ENCODE peak calls at places on chromosome 16, in seven cellular contexts. One of them, this sample, is unnamed.

GRCh38 chr16:64206877-64207276 is 915.0 kb downstream of the CDH11 start:
- DNase-seq in HL-60: no peak
- DNase-seq in fibroblast of lung: peak; percentile 14
- DNase-seq in K562: no peak
- DNase-seq in tibial artery: no peak
- DNase-seq in GM23338: no peak
- DNase-seq in cardiac fibroblast: no peak
- DNase-seq in this sample: no peak

GRCh38 chr16:72715267-72715666 is 332.7 kb downstream of the ZFHX3 start:
- DNase-seq in GM23338: no peak
- DNase-seq in cardiac fibroblast: peak; percentile 45
- DNase-seq in K562: no peak
- DNase-seq in HL-60: no peak
- DNase-seq in fibroblast of lung: peak; percentile 42
- DNase-seq in tibial artery: no peak
- DNase-seq in this sample: peak; percentile 14

GRCh38 chr16:66712512-66712911 is 16.0 kb upstream of the CMTM4 start:
- DNase-seq in K562: no peak
- DNase-seq in GM23338: no peak
- DNase-seq in HL-60: no peak
- DNase-seq in cardiac fibroblast: no peak
- DNase-seq in fibroblast of lung: no peak
- DNase-seq in tibial artery: no peak
- DNase-seq in this sample: no peak

GRCh38 chr16:58862334-58863024 is 128.4 kb upstream of the GOT2 start:
- DNase-seq in tibial artery: no peak
- DNase-seq in fibroblast of lung: no peak
- DNase-seq in HL-60: no peak
- DNase-seq in cardiac fibroblast: no peak
- DNase-seq in GM23338: peak; percentile 69
- DNase-seq in K562: no peak
- DNase-seq in this sample: no peak

GRCh38 chr16:73616186-73616585 is 568.3 kb upstream of the ZFHX3 start:
- DNase-seq in HL-60: no peak
- DNase-seq in cardiac fibroblast: no peak
- DNase-seq in K562: peak; percentile 3
- DNase-seq in fibroblast of lung: peak; percentile 60
- DNase-seq in GM23338: peak; percentile 66
- DNase-seq in tibial artery: no peak
- DNase-seq in this sample: no peak

GRCh38 chr16:23837553-23838308 is 1.9 kb downstream of the PRKCB start:
- DNase-seq in cardiac fibroblast: no peak
- DNase-seq in fibroblast of lung: no peak
- DNase-seq in K562: peak; percentile 62
- DNase-seq in GM23338: peak; percentile 32
- DNase-seq in HL-60: peak; percentile 32
- DNase-seq in tibial artery: no peak
- DNase-seq in this sample: no peak

GRCh38 chr16:9033125-9033830 is 58.2 kb upstream of the HAPSTR1 start:
- DNase-seq in fibroblast of lung: peak; percentile 78
- DNase-seq in cardiac fibroblast: peak; percentile 83
- DNase-seq in K562: peak; percentile 67
- DNase-seq in tibial artery: peak; percentile 25
- DNase-seq in GM23338: peak; percentile 97
- DNase-seq in HL-60: peak; percentile 9
- DNase-seq in this sample: peak; percentile 89

GRCh38 chr16:87918314-87918713 is 18.0 kb downstream of the CA5A start:
- DNase-seq in fibroblast of lung: no peak
- DNase-seq in HL-60: no peak
- DNase-seq in cardiac fibroblast: no peak
- DNase-seq in K562: no peak
- DNase-seq in tibial artery: peak; percentile 64
- DNase-seq in GM23338: no peak
- DNase-seq in this sample: peak; percentile 13

GRCh38 chr16:73064227-73064995 is 16.5 kb upstream of the ZFHX3 start:
- DNase-seq in HL-60: peak; percentile 48
- DNase-seq in cardiac fibroblast: peak; percentile 90
- DNase-seq in tibial artery: no peak
- DNase-seq in GM23338: peak; percentile 63
- DNase-seq in fibroblast of lung: peak; percentile 81
- DNase-seq in K562: peak; percentile 13
- DNase-seq in this sample: peak; percentile 55

GRCh38 chr16:51577621-51578303 is 426.7 kb upstream of the SALL1 start:
- DNase-seq in fibroblast of lung: peak; percentile 26
- DNase-seq in K562: no peak
- DNase-seq in HL-60: no peak
- DNase-seq in cardiac fibroblast: no peak
- DNase-seq in tibial artery: no peak
- DNase-seq in GM23338: peak; percentile 55
- DNase-seq in this sample: no peak

GRCh38 chr16:84271866-84272265 is 22.8 kb upstream of the WFDC1 start:
- DNase-seq in HL-60: no peak
- DNase-seq in K562: no peak
- DNase-seq in fibroblast of lung: no peak
- DNase-seq in tibial artery: no peak
- DNase-seq in cardiac fibroblast: no peak
- DNase-seq in GM23338: no peak
- DNase-seq in this sample: no peak

GRCh38 chr16:51116353-51116752 is 34.7 kb downstream of the SALL1 start:
- DNase-seq in fibroblast of lung: no peak
- DNase-seq in K562: no peak
- DNase-seq in GM23338: no peak
- DNase-seq in cardiac fibroblast: no peak
- DNase-seq in tibial artery: no peak
- DNase-seq in HL-60: no peak
- DNase-seq in this sample: no peak

GRCh38 chr16:5820472-5820871 is 722.9 kb upstream of the EEF2KMT start:
- DNase-seq in GM23338: no peak
- DNase-seq in tibial artery: no peak
- DNase-seq in cardiac fibroblast: no peak
- DNase-seq in HL-60: no peak
- DNase-seq in fibroblast of lung: no peak
- DNase-seq in K562: no peak
- DNase-seq in this sample: no peak

GRCh38 chr16:27364493-27365141 is 37.4 kb upstream of the IL21R start:
- DNase-seq in tibial artery: no peak
- DNase-seq in fibroblast of lung: no peak
- DNase-seq in cardiac fibroblast: no peak
- DNase-seq in HL-60: no peak
- DNase-seq in K562: no peak
- DNase-seq in GM23338: no peak
- DNase-seq in this sample: no peak

GRCh38 chr16:13866073-13866472 is 53.9 kb upstream of the ERCC4 start:
- DNase-seq in tibial artery: peak; percentile 49
- DNase-seq in cardiac fibroblast: peak; percentile 89
- DNase-seq in fibroblast of lung: peak; percentile 90
- DNase-seq in K562: peak; percentile 77
- DNase-seq in HL-60: peak; percentile 27
- DNase-seq in GM23338: peak; percentile 94
- DNase-seq in this sample: peak; percentile 69

GRCh38 chr16:87713469-87714229 is 52.1 kb downstream of the KLHDC4 start:
- DNase-seq in tibial artery: no peak
- DNase-seq in fibroblast of lung: no peak
- DNase-seq in cardiac fibroblast: no peak
- DNase-seq in GM23338: no peak
- DNase-seq in HL-60: peak; percentile 69
- DNase-seq in K562: no peak
- DNase-seq in this sample: no peak

GRCh38 chr16:17866991-17867390 is 396.2 kb upstream of the XYLT1 start:
- DNase-seq in tibial artery: no peak
- DNase-seq in GM23338: no peak
- DNase-seq in K562: no peak
- DNase-seq in fibroblast of lung: no peak
- DNase-seq in cardiac fibroblast: no peak
- DNase-seq in HL-60: no peak
- DNase-seq in this sample: no peak

DNA sequence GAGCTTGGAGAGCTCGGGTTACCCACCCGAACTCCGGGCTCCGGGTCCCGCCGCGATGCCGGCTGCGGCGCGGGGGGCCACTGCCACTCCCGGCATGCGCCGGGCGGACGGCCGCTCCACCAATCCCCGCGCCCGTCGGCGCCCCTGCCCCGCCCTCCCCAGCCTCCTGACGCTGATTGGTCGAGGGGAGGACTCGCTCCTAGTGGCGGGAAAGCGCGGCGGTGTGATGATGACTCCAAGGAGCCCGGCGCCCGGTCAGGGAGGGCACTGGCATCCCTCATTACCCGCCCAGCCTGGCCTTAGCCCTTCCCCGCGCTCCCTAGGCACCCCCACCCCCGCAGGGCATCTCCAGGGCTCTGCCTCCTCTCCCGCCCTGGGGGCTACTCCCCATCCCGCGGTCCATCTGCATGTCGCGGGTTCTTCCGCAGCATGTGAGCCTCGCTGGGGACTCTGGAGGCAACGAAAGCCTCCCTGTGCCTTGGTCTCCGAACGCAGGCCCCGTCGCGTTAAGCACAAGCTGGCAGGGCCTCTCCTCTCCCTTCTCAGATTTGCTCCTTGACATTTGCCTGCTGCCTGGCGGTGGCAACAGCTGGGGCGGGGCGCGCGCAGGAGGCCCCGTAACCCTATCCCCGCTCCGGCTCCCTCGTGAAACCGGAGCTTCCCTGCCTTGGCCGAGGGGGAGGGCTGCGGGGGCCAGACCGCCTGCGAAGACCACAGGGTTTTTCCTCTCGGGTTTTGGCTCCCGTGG is 1.7 kb downstream of the ATP2A1 start:
- DNase-seq in GM23338: peak; percentile 93
- DNase-seq in K562: peak; percentile 95
- DNase-seq in HL-60: peak; percentile 84
- DNase-seq in cardiac fibroblast: peak; percentile 83
- DNase-seq in fibroblast of lung: peak; percentile 79
- DNase-seq in tibial artery: peak; percentile 84
- DNase-seq in this sample: peak; percentile 75
- TF ChIP-seq CTCF in GM23338: no peak
- TF ChIP-seq CTCF in K562: no peak
- TF ChIP-seq CTCF in HL-60: no peak
- TF ChIP-seq CTCF in cardiac fibroblast: no peak
- TF ChIP-seq CTCF in fibroblast of lung: no peak
- TF ChIP-seq CTCF in tibial artery: peak; percentile 45
- TF ChIP-seq CTCF in this sample: no peak

DNA sequence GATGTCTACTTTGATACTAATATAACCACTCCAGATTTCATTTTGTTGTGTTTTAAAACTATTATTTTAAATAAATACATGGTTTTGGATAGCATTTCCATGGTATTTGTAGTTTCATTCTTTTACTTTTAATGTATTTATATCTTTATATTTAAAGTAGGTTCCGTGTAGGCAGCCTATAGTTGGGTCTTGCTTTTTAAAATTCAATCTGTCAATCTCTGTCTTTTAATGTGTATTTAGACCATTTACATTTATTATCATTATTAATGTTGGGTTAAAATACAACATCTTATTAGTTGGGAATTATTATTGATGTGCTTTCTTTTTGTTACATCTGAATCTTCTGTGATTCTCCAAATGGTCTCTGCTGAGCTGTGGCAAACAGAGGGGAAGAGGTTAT is 412.1 kb downstream of the NPIPA7 start:
- DNase-seq in cardiac fibroblast: no peak
- DNase-seq in fibroblast of lung: no peak
- DNase-seq in K562: no peak
- DNase-seq in tibial artery: no peak
- DNase-seq in HL-60: no peak
- DNase-seq in GM23338: no peak
- DNase-seq in this sample: no peak
- H3K4me3 ChIP-seq in cardiac fibroblast: no peak overlapping the region
- H3K4me3 ChIP-seq in fibroblast of lung: no peak overlapping the region
- H3K4me3 ChIP-seq in K562: no peak overlapping the region
- H3K4me3 ChIP-seq in tibial artery: no peak overlapping the region
- H3K4me3 ChIP-seq in HL-60: no peak overlapping the region
- H3K4me3 ChIP-seq in GM23338: no peak overlapping the region
- H3K4me3 ChIP-seq in this sample: no peak overlapping the region

DNA sequence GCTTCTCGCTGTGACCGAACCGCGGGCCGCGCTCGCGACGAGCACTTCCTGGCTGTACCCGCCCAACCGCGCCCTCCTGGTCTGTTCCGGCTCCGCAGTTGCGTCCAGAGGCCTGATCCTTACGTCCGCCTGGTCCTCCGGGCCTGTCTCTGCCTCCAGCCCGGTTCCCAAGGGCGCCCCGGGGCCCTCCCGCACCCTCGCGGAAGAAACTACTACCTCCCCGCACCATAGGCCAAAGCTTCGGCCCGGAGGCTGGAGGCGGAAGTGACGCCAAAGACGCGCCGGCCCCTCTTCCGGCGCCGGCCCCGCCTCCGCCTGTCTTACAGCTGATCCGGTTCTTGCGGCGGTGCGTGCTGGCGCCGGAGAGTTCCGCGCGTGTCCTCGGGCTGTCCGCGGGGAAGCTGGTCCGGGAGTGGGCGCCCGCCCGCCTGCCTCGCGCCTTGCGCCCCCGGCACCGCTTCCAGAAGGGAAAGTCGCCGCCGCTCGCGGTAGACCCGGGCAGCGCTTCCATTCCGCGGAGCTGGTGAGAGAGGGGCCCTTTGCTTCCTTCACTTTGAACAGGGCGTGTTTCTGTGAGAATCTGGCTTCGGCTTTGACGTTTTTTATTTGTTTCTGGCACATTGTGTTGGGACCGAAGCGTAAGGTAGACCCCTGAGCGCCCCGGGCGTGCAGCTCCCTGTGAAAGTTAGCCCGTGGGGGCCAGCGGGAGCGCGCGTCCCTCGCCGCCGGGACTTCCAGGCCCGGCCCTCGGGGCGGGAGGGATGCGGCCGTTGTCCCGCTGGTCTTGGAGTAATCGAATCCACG is at the start of gene ZNF778:
- DNase-seq in tibial artery: peak; percentile 84
- DNase-seq in HL-60: peak; percentile 65
- DNase-seq in K562: peak; percentile 92
- DNase-seq in cardiac fibroblast: peak; percentile 82
- DNase-seq in GM23338: peak; percentile 91
- DNase-seq in fibroblast of lung: peak; percentile 80
- DNase-seq in this sample: peak; percentile 87
- TF ChIP-seq CTCF in tibial artery: no peak
- TF ChIP-seq CTCF in HL-60: no peak
- TF ChIP-seq CTCF in K562: peak; percentile 2
- TF ChIP-seq CTCF in cardiac fibroblast: no peak
- TF ChIP-seq CTCF in GM23338: no peak
- TF ChIP-seq CTCF in fibroblast of lung: no peak
- TF ChIP-seq CTCF in this sample: no peak

DNA sequence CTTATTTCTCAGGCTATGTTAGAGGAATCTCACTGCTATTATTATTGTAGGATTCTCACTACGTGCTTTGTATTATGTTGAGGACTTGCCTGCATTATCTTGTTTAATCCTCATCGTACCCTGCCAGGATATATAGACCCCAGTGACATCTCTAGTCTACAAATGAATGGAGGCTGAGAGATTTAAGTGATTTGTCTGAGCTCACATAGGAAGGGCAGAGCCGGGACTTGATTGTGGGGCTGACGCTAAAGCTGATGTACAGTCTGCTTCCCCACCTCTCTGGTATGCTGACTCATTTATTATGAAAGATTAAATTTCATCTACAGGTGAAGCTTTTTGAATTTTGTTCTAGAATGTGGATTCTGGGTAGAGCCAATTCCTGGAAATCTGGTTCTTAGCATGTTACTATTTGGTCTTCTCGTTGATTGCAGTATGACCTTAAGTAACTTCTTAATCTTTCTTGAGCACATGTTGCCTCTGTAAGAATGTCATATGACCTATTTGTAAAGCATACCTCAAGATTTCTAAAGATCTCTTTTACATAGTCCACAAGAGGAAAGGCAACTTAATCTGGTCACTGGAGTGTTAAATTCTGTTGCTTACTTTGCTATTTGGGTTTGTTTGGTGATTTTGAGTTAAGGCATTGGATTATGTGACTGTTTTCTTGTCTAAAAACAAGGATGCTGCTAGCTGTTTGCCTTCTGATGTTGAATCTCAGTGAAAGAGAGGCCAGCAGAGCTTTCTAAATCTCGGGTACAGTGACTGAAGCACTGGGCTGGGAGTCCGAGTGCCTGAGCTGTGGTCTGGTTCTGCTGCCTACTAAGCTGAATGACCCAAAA is 12.4 kb downstream of the METTL9 start:
- DNase-seq in cardiac fibroblast: no peak
- DNase-seq in HL-60: peak; percentile 14
- DNase-seq in GM23338: no peak
- DNase-seq in K562: peak; percentile 75
- DNase-seq in fibroblast of lung: no peak
- DNase-seq in tibial artery: no peak
- DNase-seq in this sample: peak; percentile 65
- H3K4me3 ChIP-seq in cardiac fibroblast: no peak overlapping the region
- H3K4me3 ChIP-seq in HL-60: no peak overlapping the region
- H3K4me3 ChIP-seq in GM23338: no peak overlapping the region
- H3K4me3 ChIP-seq in K562: no peak overlapping the region
- H3K4me3 ChIP-seq in fibroblast of lung: no peak overlapping the region
- H3K4me3 ChIP-seq in tibial artery: no peak overlapping the region
- H3K4me3 ChIP-seq in this sample: no peak overlapping the region